ENCODE peak calls at places on chromosomes 6 and 20, in eight cellular contexts. One of them, this sample, is unnamed.

GRCh38 chr6:13488015-13488895 is 855 bp upstream of the GFOD1 start:
- DNase-seq in sigmoid colon: peak
- DNase-seq in HCT116: no peak
- DNase-seq in heart right ventricle: peak
- DNase-seq in breast epithelium: no peak
- DNase-seq in glutamatergic neuron: peak
- DNase-seq in H9: peak
- DNase-seq in BE2C: peak
- DNase-seq in this sample: peak

GRCh38 chr20:6714202-6714800 is 53.2 kb upstream of the BMP2 start:
- DNase-seq in sigmoid colon: no peak
- DNase-seq in HCT116: no peak
- DNase-seq in heart right ventricle: no peak
- DNase-seq in breast epithelium: no peak
- DNase-seq in glutamatergic neuron: no peak
- DNase-seq in H9: no peak
- DNase-seq in BE2C: no peak
- DNase-seq in this sample: no peak

GRCh38 chr20:33791959-33792597 is 19.1 kb upstream of the CHMP4B start:
- DNase-seq in sigmoid colon: peak
- DNase-seq in HCT116: no peak
- DNase-seq in heart right ventricle: peak
- DNase-seq in breast epithelium: no peak
- DNase-seq in glutamatergic neuron: peak
- DNase-seq in H9: peak
- DNase-seq in BE2C: peak
- DNase-seq in this sample: peak

GRCh38 chr6:33929575-33930288 is 125.9 kb upstream of the MLN start:
- DNase-seq in sigmoid colon: no peak
- DNase-seq in HCT116: no peak
- DNase-seq in heart right ventricle: peak
- DNase-seq in breast epithelium: no peak
- DNase-seq in glutamatergic neuron: no peak
- DNase-seq in H9: no peak
- DNase-seq in BE2C: no peak
- DNase-seq in this sample: no peak

GRCh38 chr6:13066820-13067219 is 261.5 kb downstream of the TBC1D7 start:
- DNase-seq in sigmoid colon: no peak
- DNase-seq in HCT116: no peak
- DNase-seq in heart right ventricle: no peak
- DNase-seq in breast epithelium: no peak
- DNase-seq in glutamatergic neuron: no peak
- DNase-seq in H9: no peak
- DNase-seq in BE2C: no peak
- DNase-seq in this sample: no peak

GRCh38 chr6:37594895-37595294 is 95.2 kb upstream of the CCDC167 start:
- DNase-seq in sigmoid colon: no peak
- DNase-seq in HCT116: no peak
- DNase-seq in heart right ventricle: no peak
- DNase-seq in breast epithelium: no peak
- DNase-seq in glutamatergic neuron: no peak
- DNase-seq in H9: no peak
- DNase-seq in BE2C: no peak
- DNase-seq in this sample: no peak

GRCh38 chr20:32437391-32438074 is 79.4 kb downstream of the ASXL1 start:
- DNase-seq in sigmoid colon: no peak
- DNase-seq in HCT116: no peak
- DNase-seq in heart right ventricle: no peak
- DNase-seq in breast epithelium: no peak
- DNase-seq in glutamatergic neuron: no peak
- DNase-seq in H9: no peak
- DNase-seq in BE2C: no peak
- DNase-seq in this sample: no peak

GRCh38 chr6:161226005-161226964 is 47.6 kb downstream of the AGPAT4 start:
- DNase-seq in sigmoid colon: no peak
- DNase-seq in HCT116: no peak
- DNase-seq in heart right ventricle: no peak
- DNase-seq in breast epithelium: no peak
- DNase-seq in glutamatergic neuron: no peak
- DNase-seq in H9: no peak
- DNase-seq in BE2C: no peak
- DNase-seq in this sample: peak

GRCh38 chr6:141467881-141468280 is 664.8 kb upstream of the GJE1 start:
- DNase-seq in sigmoid colon: no peak
- DNase-seq in HCT116: no peak
- DNase-seq in heart right ventricle: no peak
- DNase-seq in breast epithelium: no peak
- DNase-seq in glutamatergic neuron: no peak
- DNase-seq in H9: no peak
- DNase-seq in BE2C: no peak
- DNase-seq in this sample: no peak

GRCh38 chr20:64090165-64090564 is 6.0 kb upstream of the LKAAEAR1 start:
- DNase-seq in sigmoid colon: no peak
- DNase-seq in HCT116: no peak
- DNase-seq in heart right ventricle: no peak
- DNase-seq in breast epithelium: no peak
- DNase-seq in glutamatergic neuron: peak
- DNase-seq in H9: no peak
- DNase-seq in BE2C: peak
- DNase-seq in this sample: no peak

GRCh38 chr6:29958916-29959315 is 16.6 kb downstream of the HLA-A start:
- DNase-seq in sigmoid colon: no peak
- DNase-seq in HCT116: no peak
- DNase-seq in heart right ventricle: no peak
- DNase-seq in breast epithelium: no peak
- DNase-seq in glutamatergic neuron: no peak
- DNase-seq in H9: no peak
- DNase-seq in BE2C: no peak
- DNase-seq in this sample: no peak

GRCh38 chr6:148550569-148550968 is 196.3 kb upstream of the UST start:
- DNase-seq in sigmoid colon: no peak
- DNase-seq in HCT116: no peak
- DNase-seq in heart right ventricle: no peak
- DNase-seq in breast epithelium: no peak
- DNase-seq in glutamatergic neuron: no peak
- DNase-seq in H9: no peak
- DNase-seq in BE2C: no peak
- DNase-seq in this sample: no peak

DNA sequence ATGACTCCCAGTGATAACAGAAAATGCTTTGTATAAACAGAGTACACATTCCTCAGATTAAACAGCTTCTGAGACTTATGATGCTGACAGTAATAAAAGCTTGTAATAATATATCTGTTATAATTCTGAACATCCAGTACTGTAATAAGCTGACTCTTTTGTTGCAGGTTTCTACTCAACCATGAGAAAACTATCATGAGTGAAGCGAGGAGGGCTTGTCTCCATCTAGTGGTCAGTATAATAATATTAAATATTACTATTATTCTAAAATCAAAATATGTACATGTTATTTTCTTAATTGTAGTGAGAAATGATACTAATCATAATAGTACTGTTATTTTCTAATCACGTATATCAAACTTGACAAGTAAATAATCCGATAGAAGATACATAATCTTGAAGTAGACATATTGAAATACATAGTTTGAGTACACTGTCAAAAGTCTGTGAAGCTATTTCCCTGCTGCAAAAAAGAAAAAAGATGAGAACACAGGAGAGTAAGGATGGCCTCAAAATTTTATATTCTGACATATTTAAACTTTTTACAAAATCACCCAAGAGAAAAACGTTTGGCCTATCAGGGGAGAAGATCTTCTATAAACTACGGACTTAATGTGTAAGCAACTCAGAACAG is 183.1 kb downstream of the MOXD1 start:
- DNase-seq in sigmoid colon: no peak
- DNase-seq in HCT116: peak
- DNase-seq in heart right ventricle: no peak
- DNase-seq in breast epithelium: no peak
- DNase-seq in glutamatergic neuron: no peak
- DNase-seq in H9: no peak
- DNase-seq in BE2C: no peak
- DNase-seq in this sample: peak
- TF ChIP-seq CTCF in sigmoid colon: peak
- TF ChIP-seq CTCF in HCT116: peak
- TF ChIP-seq CTCF in heart right ventricle: peak
- TF ChIP-seq CTCF in breast epithelium: peak
- TF ChIP-seq CTCF in glutamatergic neuron: peak
- TF ChIP-seq CTCF in H9: peak
- TF ChIP-seq CTCF in BE2C: peak
- TF ChIP-seq CTCF in this sample: peak

DNA sequence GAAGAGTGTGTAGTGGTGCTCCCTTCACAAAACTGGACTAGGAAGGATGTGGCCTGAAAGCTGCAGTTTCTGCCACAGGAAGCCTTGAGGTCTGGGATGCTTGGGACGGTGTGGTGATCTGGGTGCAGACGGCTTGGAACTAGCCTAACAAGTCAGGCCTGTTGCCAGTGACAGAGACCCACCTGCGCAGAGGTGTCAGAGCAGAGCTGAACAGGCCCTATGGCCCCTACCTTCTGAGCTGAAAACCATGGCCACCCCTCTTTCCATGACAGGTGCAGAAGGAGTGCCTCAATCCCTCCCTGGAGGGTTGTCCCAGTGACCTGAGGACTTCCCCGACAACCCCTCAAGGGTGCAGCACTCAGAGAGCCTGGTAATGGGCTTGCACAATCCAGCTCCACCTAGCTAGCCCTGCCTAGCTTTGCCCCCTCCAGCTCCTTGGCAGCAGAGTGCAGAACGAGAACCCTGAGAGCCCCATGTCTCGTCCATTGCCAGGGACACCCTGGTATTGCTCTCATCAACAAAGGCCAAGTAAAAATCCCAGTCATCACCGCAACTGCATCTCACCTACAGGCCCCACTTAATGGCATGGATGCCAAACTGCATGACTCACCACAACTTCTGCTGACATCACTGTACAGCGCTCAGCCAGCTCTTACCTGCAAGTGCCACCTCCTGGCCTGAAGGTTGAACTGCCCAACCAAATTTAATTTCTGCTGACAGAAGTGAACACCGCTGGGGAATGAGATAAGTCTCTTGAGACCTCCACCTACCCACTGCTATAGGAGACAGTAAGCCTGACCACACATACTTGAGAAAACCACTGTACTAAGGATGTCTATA is 563.1 kb downstream of the TFAP2A start:
- DNase-seq in sigmoid colon: no peak
- DNase-seq in HCT116: peak
- DNase-seq in heart right ventricle: no peak
- DNase-seq in breast epithelium: no peak
- DNase-seq in glutamatergic neuron: no peak
- DNase-seq in H9: peak
- DNase-seq in BE2C: no peak
- DNase-seq in this sample: no peak
- TF ChIP-seq CTCF in sigmoid colon: no peak
- TF ChIP-seq CTCF in HCT116: peak
- TF ChIP-seq CTCF in heart right ventricle: no peak
- TF ChIP-seq CTCF in breast epithelium: no peak
- TF ChIP-seq CTCF in glutamatergic neuron: no peak
- TF ChIP-seq CTCF in H9: peak
- TF ChIP-seq CTCF in BE2C: no peak
- TF ChIP-seq CTCF in this sample: no peak

GRCh38 chr6:56547687-56548086 is 95.0 kb downstream of the DST start:
- DNase-seq in sigmoid colon: no peak
- DNase-seq in HCT116: no peak
- DNase-seq in heart right ventricle: no peak
- DNase-seq in breast epithelium: no peak
- DNase-seq in glutamatergic neuron: no peak
- DNase-seq in H9: no peak
- DNase-seq in BE2C: no peak
- DNase-seq in this sample: no peak

GRCh38 chr6:56552212-56553130 is 90.2 kb downstream of the DST start:
- DNase-seq in sigmoid colon: no peak
- DNase-seq in HCT116: no peak
- DNase-seq in heart right ventricle: no peak
- DNase-seq in breast epithelium: no peak
- DNase-seq in glutamatergic neuron: no peak
- DNase-seq in H9: no peak
- DNase-seq in BE2C: no peak
- DNase-seq in this sample: no peak

GRCh38 chr6:56551409-56552120 is 91.1 kb downstream of the DST start:
- DNase-seq in sigmoid colon: peak
- DNase-seq in HCT116: no peak
- DNase-seq in heart right ventricle: no peak
- DNase-seq in breast epithelium: no peak
- DNase-seq in glutamatergic neuron: no peak
- DNase-seq in H9: no peak
- DNase-seq in BE2C: peak
- DNase-seq in this sample: no peak

GRCh38 chr6:56550307-56550706 is 92.4 kb downstream of the DST start:
- DNase-seq in sigmoid colon: no peak
- DNase-seq in HCT116: no peak
- DNase-seq in heart right ventricle: no peak
- DNase-seq in breast epithelium: no peak
- DNase-seq in glutamatergic neuron: no peak
- DNase-seq in H9: no peak
- DNase-seq in BE2C: no peak
- DNase-seq in this sample: no peak

GRCh38 chr6:56549014-56549413 is 93.7 kb downstream of the DST start:
- DNase-seq in sigmoid colon: no peak
- DNase-seq in HCT116: no peak
- DNase-seq in heart right ventricle: no peak
- DNase-seq in breast epithelium: no peak
- DNase-seq in glutamatergic neuron: no peak
- DNase-seq in H9: no peak
- DNase-seq in BE2C: no peak
- DNase-seq in this sample: no peak
- TF ChIP-seq CTCF in sigmoid colon: peak
- TF ChIP-seq CTCF in HCT116: no peak
- TF ChIP-seq CTCF in heart right ventricle: peak
- TF ChIP-seq CTCF in breast epithelium: no peak
- TF ChIP-seq CTCF in glutamatergic neuron: no peak
- TF ChIP-seq CTCF in H9: no peak
- TF ChIP-seq CTCF in BE2C: peak
- TF ChIP-seq CTCF in this sample: peak

GRCh38 chr6:67811239-67812037 is 823.6 kb upstream of the ADGRB3 start:
- DNase-seq in sigmoid colon: no peak
- DNase-seq in HCT116: no peak
- DNase-seq in heart right ventricle: no peak
- DNase-seq in breast epithelium: no peak
- DNase-seq in glutamatergic neuron: no peak
- DNase-seq in H9: no peak
- DNase-seq in BE2C: no peak
- DNase-seq in this sample: no peak

GRCh38 chr6:67812693-67813092 is 822.4 kb upstream of the ADGRB3 start:
- DNase-seq in sigmoid colon: no peak
- DNase-seq in HCT116: no peak
- DNase-seq in heart right ventricle: no peak
- DNase-seq in breast epithelium: no peak
- DNase-seq in glutamatergic neuron: no peak
- DNase-seq in H9: no peak
- DNase-seq in BE2C: no peak
- DNase-seq in this sample: no peak

GRCh38 chr6:67812125-67812524 is 823.0 kb upstream of the ADGRB3 start:
- DNase-seq in sigmoid colon: no peak
- DNase-seq in HCT116: no peak
- DNase-seq in heart right ventricle: no peak
- DNase-seq in breast epithelium: no peak
- DNase-seq in glutamatergic neuron: no peak
- DNase-seq in H9: no peak
- DNase-seq in BE2C: no peak
- DNase-seq in this sample: no peak

GRCh38 chr6:67815623-67816022 is 819.5 kb upstream of the ADGRB3 start:
- DNase-seq in sigmoid colon: no peak
- DNase-seq in HCT116: no peak
- DNase-seq in heart right ventricle: no peak
- DNase-seq in breast epithelium: no peak
- DNase-seq in glutamatergic neuron: no peak
- DNase-seq in H9: no peak
- DNase-seq in BE2C: no peak
- DNase-seq in this sample: no peak

GRCh38 chr6:67814262-67814661 is 820.8 kb upstream of the ADGRB3 start:
- DNase-seq in sigmoid colon: no peak
- DNase-seq in HCT116: no peak
- DNase-seq in heart right ventricle: no peak
- DNase-seq in breast epithelium: no peak
- DNase-seq in glutamatergic neuron: no peak
- DNase-seq in H9: no peak
- DNase-seq in BE2C: no peak
- DNase-seq in this sample: no peak
- TF ChIP-seq CTCF in sigmoid colon: no peak
- TF ChIP-seq CTCF in HCT116: no peak
- TF ChIP-seq CTCF in heart right ventricle: no peak
- TF ChIP-seq CTCF in breast epithelium: no peak
- TF ChIP-seq CTCF in glutamatergic neuron: no peak
- TF ChIP-seq CTCF in H9: no peak
- TF ChIP-seq CTCF in BE2C: no peak
- TF ChIP-seq CTCF in this sample: no peak